ENCODE peak calls at places on chromosomes 7 and 10, in six cellular contexts. Y is glutamatergic neuron, O is PC-3, K is transverse colon, V is vagina, R is stomach. X is an unnamed sample.

GRCh38 chr7:48992816-48993215 is 68.5 kb downstream of the CDC14C start:
- DNase-seq in Y (no peak), O (no peak), K (no peak), V (no peak), R (no peak), X (no peak)

GRCh38 chr10:110265573-110266193 is 39.0 kb downstream of the SMNDC1 start:
- DNase-seq in Y (no peak), O (no peak), K (no peak), V (no peak), R (no peak), X (no peak)

GRCh38 chr10:3770611-3771110 is 14.3 kb downstream of the KLF6 start:
- DNase-seq in Y (no peak), O (no peak), K (no peak), V (no peak), R (no peak), X (no peak)

GRCh38 chr7:1691601-1692499 is 21.8 kb downstream of the ELFN1 start:
- DNase-seq in Y (no peak), O (peak; percentile 14), K (no peak), V (no peak), R (peak; percentile 23), X (no peak)

GRCh38 chr10:34732926-34733325 is 82.2 kb downstream of the PARD3 start:
- DNase-seq in Y (no peak), O (peak; percentile 93), K (no peak), V (no peak), R (no peak), X (no peak)

GRCh38 chr10:72322280-72323058 is 32.2 kb downstream of the DNAJB12 start:
- DNase-seq in Y (no peak), O (no peak), K (no peak), V (no peak), R (no peak), X (no peak)

GRCh38 chr10:23146069-23146657 is 45.9 kb upstream of the PTF1A start:
- DNase-seq in Y (no peak), O (no peak), K (no peak), V (no peak), R (no peak), X (no peak)

GRCh38 chr10:52771534-52772455 is 789 bp downstream of the MBL2 start:
- DNase-seq in Y (no peak), O (peak; percentile 99), K (no peak), V (no peak), R (no peak), X (no peak)

GRCh38 chr7:31261373-31261772 is 79.2 kb downstream of the NEUROD6 start:
- DNase-seq in Y (no peak), O (no peak), K (no peak), V (no peak), R (no peak), X (no peak)

GRCh38 chr10:123891147-123892011 is at the start of gene CPXM2:
- DNase-seq in Y (no peak), O (no peak), K (no peak), V (no peak), R (no peak), X (no peak)

GRCh38 chr7:66257481-66257880 is 52.3 kb downstream of the TPST1 start:
- DNase-seq in Y (no peak), O (peak; percentile 55), K (no peak), V (no peak), R (no peak), X (no peak)

GRCh38 chr10:71963756-71964668 is at the start of gene CHST3:
- DNase-seq in Y (peak; percentile 65), O (peak; percentile 37), K (peak; percentile 42), V (no peak), R (peak; percentile 69), X (peak; percentile 32)

GRCh38 chr10:112875474-112876267 is 74.4 kb upstream of the TCF7L2 start:
- DNase-seq in Y (no peak), O (peak; percentile 57), K (peak; percentile 51), V (no peak), R (peak; percentile 47), X (no peak)

GRCh38 chr7:1296727-1297475 is 64.2 kb downstream of the UNCX start:
- DNase-seq in Y (no peak), O (no peak), K (no peak), V (no peak), R (no peak), X (no peak)

GRCh38 chr10:75400163-75400768 is 1.3 kb downstream of the ZNF503 start:
- DNase-seq in Y (no peak), O (no peak), K (no peak), V (no peak), R (no peak), X (no peak)

GRCh38 chr7:5424689-5425506 is 1.3 kb upstream of the TNRC18 start:
- DNase-seq in Y (no peak), O (peak; percentile 51), K (peak; percentile 48), V (no peak), R (peak; percentile 45), X (peak; percentile 30)

GRCh38 chr10:132397036-132397541 is at the start of gene PWWP2B:
- DNase-seq in Y (peak; percentile 70), O (peak; percentile 19), K (peak; percentile 72), V (no peak), R (peak; percentile 75), X (no peak)

GRCh38 chr7:159145544-159145891 is 851 bp upstream of the VIPR2 start:
- DNase-seq in Y (no peak), O (no peak), K (no peak), V (no peak), R (no peak), X (no peak)

GRCh38 chr10:58352956-58353610 is 18.3 kb downstream of the UBE2D1 start:
- DNase-seq in Y (no peak), O (peak; percentile 8), K (no peak), V (no peak), R (no peak), X (no peak)

GRCh38 chr7:78052112-78052511 is 253.5 kb downstream of the PHTF2 start:
- DNase-seq in Y (no peak), O (no peak), K (no peak), V (no peak), R (no peak), X (no peak)

GRCh38 chr7:139617074-139617473 is 93.6 kb downstream of the CLEC2L start:
- DNase-seq in Y (no peak), O (no peak), K (no peak), V (no peak), R (no peak), X (no peak)

GRCh38 chr7:139619367-139619657 is 95.8 kb downstream of the CLEC2L start:
- DNase-seq in Y (no peak), O (peak; percentile 69), K (no peak), V (no peak), R (no peak), X (no peak)

GRCh38 chr7:139623518-139623917 is 100.0 kb downstream of the CLEC2L start:
- DNase-seq in Y (no peak), O (no peak), K (no peak), V (peak; percentile 49), R (no peak), X (no peak)

GRCh38 chr7:139618482-139619366 is 95.2 kb downstream of the CLEC2L start:
- DNase-seq in Y (peak; percentile 45), O (peak; percentile 60), K (peak; percentile 35), V (no peak), R (peak; percentile 57), X (peak; percentile 46)

DNA sequence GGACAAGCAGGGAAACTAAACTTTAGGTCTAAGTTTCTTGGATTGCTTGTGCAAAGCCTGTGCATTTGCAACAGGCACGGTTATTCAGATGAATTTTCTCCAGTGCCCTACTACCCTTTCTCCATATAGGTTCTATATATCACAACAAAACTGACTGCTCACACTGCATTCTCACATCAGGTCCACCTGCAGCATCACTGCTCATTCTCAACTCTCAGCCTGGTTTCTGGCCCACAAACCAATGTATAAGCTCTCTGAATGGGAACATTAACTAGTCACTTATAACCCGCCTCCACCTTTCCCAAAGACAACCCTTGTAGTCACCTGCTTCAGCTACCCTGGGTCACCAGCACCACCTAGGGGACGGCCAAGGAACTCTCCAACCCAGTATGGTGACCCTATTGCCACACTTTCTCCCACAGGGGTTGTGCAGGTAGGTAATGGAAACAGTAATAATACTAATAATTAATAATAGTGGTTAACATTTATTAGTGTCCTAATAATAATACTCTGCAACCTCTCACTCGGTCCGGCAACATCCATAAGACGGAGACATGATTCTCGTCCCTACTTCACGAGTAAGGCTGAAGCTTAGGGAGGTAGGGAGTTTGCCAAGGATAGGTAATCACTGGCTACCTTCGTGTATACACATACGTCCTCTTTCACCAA is 97.3 kb downstream of the CLEC2L start:
- DNase-seq in Y (peak; percentile 77), O (peak; percentile 57), K (peak; percentile 49), V (no peak), R (peak; percentile 44), X (peak; percentile 36)
- TF ChIP-seq CTCF in Y (peak; percentile 83), O (peak; percentile 73), K (peak; percentile 62), V (no peak), R (peak; percentile 43), X (peak; percentile 73)

GRCh38 chr10:73398024-73398423 is 15.8 kb downstream of the ANXA7 start:
- DNase-seq in Y (no peak), O (peak; percentile 68), K (no peak), V (no peak), R (no peak), X (no peak)
- TF ChIP-seq CTCF in Y (no peak), O (peak; percentile 99), K (no peak), V (no peak), R (no peak), X (peak; percentile 28)

DNA sequence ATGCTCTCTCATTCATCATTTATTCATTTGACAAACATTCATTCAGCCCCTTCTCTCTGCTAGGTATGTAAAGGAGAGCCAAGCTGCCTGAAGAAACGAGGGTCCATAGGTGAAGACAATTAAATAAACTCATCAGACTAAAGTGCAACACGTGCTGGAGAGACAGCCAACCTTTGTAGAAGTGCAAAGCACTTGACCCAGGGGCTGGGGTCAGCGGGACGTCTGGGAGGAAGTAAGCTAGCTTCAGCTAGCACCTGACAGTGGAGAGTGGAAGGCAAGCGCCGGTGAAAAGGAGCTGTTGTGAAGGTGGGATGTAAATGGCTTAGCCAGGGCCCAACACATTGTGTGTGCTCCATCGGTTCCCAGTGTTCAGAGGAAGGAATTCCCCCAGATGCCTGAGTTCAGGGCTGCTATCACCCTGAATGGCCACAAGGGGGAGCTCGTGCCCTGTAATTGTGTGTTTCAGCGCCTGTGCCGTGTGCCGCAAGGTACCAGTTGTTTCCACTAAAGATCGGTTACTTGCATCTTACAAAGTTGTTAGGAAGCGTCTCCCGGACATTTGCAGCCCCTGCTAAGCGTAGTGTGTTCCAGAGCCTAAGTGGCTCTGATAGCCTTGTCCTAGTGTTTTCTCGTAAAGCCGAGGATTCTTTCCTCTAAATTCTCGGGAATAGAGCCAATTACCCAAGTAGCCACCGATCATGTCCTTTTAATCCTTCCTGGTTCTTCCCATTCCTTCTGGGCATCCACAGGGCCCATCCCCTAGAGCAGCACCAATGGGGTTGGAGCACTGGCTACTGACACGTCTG is 30.6 kb downstream of the TLX1 start:
- DNase-seq in Y (peak; percentile 71), O (peak; percentile 77), K (peak; percentile 72), V (no peak), R (peak; percentile 71), X (peak; percentile 79)
- TF ChIP-seq CTCF in Y (peak; percentile 98), O (peak; percentile 90), K (peak; percentile 84), V (peak; percentile 88), R (peak; percentile 97), X (peak; percentile 98)

DNA sequence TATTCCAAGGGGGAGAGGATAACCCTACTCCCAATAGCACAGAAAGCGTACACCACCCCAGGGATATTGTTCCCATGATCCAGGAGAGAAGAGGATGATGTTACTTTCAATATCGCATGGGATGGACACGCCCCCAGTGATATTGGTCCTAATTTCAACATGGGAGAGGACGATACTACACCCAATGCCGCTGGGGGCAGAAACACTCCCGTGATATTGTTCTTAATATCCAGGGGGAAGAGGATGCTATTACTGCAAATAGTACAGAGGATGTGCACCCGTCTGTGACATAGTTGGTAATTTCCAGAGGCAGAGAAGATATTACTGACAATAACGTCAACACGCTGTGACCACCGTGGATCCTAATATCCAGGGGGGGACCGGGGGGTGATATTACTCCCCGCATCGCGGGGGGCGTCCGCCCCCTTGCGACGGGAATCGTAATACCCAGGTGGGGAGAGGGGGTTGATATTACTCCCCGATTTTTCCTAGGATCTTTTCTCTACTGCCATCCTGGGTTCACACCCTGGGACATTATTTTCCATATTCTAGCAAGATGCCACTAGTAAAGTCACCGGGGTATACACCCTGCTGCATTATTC is 16.6 kb downstream of the MEIG1 start:
- DNase-seq in Y (no peak), O (no peak), K (no peak), V (no peak), R (no peak), X (no peak)
- TF ChIP-seq CTCF in Y (no peak), O (no peak), K (no peak), V (no peak), R (no peak), X (peak; percentile 16)

X was measured in neural crest cell.